ENCODE peak calls at places on chromosomes 12 and 14, in seven cellular contexts. One of them, this sample, is unnamed.

GRCh38 chr14:33229269-33229924 is 290.7 kb downstream of the NPAS3 start:
- DNase-seq in gastrocnemius medialis: no peak
- DNase-seq in brain microvascular endothelial cell: no peak
- DNase-seq in left ventricle myocardium inferior: no peak
- DNase-seq in CD4-positive, CD25-positive, alpha-beta regulatory T cell: no peak
- DNase-seq in suprapubic skin: no peak
- DNase-seq in heart right ventricle: no peak
- DNase-seq in this sample: peak

GRCh38 chr12:124668602-124669001 is 101.2 kb upstream of the NCOR2 start:
- DNase-seq in brain microvascular endothelial cell: no peak
- DNase-seq in left ventricle myocardium inferior: no peak
- DNase-seq in gastrocnemius medialis: no peak
- DNase-seq in heart right ventricle: no peak
- DNase-seq in CD4-positive, CD25-positive, alpha-beta regulatory T cell: no peak
- DNase-seq in suprapubic skin: no peak
- DNase-seq in this sample: no peak

GRCh38 chr12:83183132-83183531 is 496.4 kb downstream of the TMTC2 start:
- DNase-seq in heart right ventricle: no peak
- DNase-seq in gastrocnemius medialis: no peak
- DNase-seq in brain microvascular endothelial cell: no peak
- DNase-seq in CD4-positive, CD25-positive, alpha-beta regulatory T cell: no peak
- DNase-seq in suprapubic skin: no peak
- DNase-seq in left ventricle myocardium inferior: no peak
- DNase-seq in this sample: peak

GRCh38 chr14:105059035-105059916 is 6.0 kb downstream of the GPR132 start:
- DNase-seq in left ventricle myocardium inferior: peak
- DNase-seq in gastrocnemius medialis: no peak
- DNase-seq in brain microvascular endothelial cell: no peak
- DNase-seq in CD4-positive, CD25-positive, alpha-beta regulatory T cell: peak
- DNase-seq in suprapubic skin: peak
- DNase-seq in heart right ventricle: no peak
- DNase-seq in this sample: no peak

GRCh38 chr12:132638541-132639408 is 20.2 kb downstream of the P2RX2 start:
- DNase-seq in CD4-positive, CD25-positive, alpha-beta regulatory T cell: no peak
- DNase-seq in left ventricle myocardium inferior: no peak
- DNase-seq in suprapubic skin: no peak
- DNase-seq in heart right ventricle: no peak
- DNase-seq in brain microvascular endothelial cell: peak
- DNase-seq in gastrocnemius medialis: peak
- DNase-seq in this sample: peak

GRCh38 chr14:105476937-105477658 is 2.5 kb downstream of the CRIP2 start:
- DNase-seq in left ventricle myocardium inferior: peak
- DNase-seq in CD4-positive, CD25-positive, alpha-beta regulatory T cell: no peak
- DNase-seq in gastrocnemius medialis: no peak
- DNase-seq in heart right ventricle: peak
- DNase-seq in suprapubic skin: peak
- DNase-seq in brain microvascular endothelial cell: no peak
- DNase-seq in this sample: no peak

GRCh38 chr12:114479831-114480230 is 73.9 kb upstream of the TBX5 start:
- DNase-seq in suprapubic skin: no peak
- DNase-seq in heart right ventricle: no peak
- DNase-seq in brain microvascular endothelial cell: no peak
- DNase-seq in gastrocnemius medialis: no peak
- DNase-seq in CD4-positive, CD25-positive, alpha-beta regulatory T cell: no peak
- DNase-seq in left ventricle myocardium inferior: no peak
- DNase-seq in this sample: no peak

GRCh38 chr14:23646648-23647549 is 10.7 kb downstream of the DHRS2 start:
- DNase-seq in gastrocnemius medialis: no peak
- DNase-seq in suprapubic skin: no peak
- DNase-seq in CD4-positive, CD25-positive, alpha-beta regulatory T cell: no peak
- DNase-seq in heart right ventricle: no peak
- DNase-seq in brain microvascular endothelial cell: no peak
- DNase-seq in left ventricle myocardium inferior: no peak
- DNase-seq in this sample: no peak

GRCh38 chr12:1738480-1738879 is 47.6 kb downstream of the ADIPOR2 start:
- DNase-seq in heart right ventricle: no peak
- DNase-seq in left ventricle myocardium inferior: no peak
- DNase-seq in gastrocnemius medialis: no peak
- DNase-seq in CD4-positive, CD25-positive, alpha-beta regulatory T cell: no peak
- DNase-seq in suprapubic skin: no peak
- DNase-seq in brain microvascular endothelial cell: no peak
- DNase-seq in this sample: no peak

GRCh38 chr12:131223791-131224567 is 270.3 kb downstream of the ADGRD1 start:
- DNase-seq in brain microvascular endothelial cell: no peak
- DNase-seq in left ventricle myocardium inferior: no peak
- DNase-seq in suprapubic skin: peak
- DNase-seq in gastrocnemius medialis: no peak
- DNase-seq in CD4-positive, CD25-positive, alpha-beta regulatory T cell: no peak
- DNase-seq in heart right ventricle: no peak
- DNase-seq in this sample: no peak

GRCh38 chr12:48924617-48925217 is 575 bp downstream of the FKBP11 start:
- DNase-seq in heart right ventricle: peak
- DNase-seq in CD4-positive, CD25-positive, alpha-beta regulatory T cell: peak
- DNase-seq in left ventricle myocardium inferior: peak
- DNase-seq in brain microvascular endothelial cell: peak
- DNase-seq in suprapubic skin: peak
- DNase-seq in gastrocnemius medialis: peak
- DNase-seq in this sample: peak

GRCh38 chr14:91380610-91381371 is 36.8 kb downstream of the CCDC88C start:
- DNase-seq in heart right ventricle: no peak
- DNase-seq in CD4-positive, CD25-positive, alpha-beta regulatory T cell: no peak
- DNase-seq in left ventricle myocardium inferior: peak
- DNase-seq in suprapubic skin: no peak
- DNase-seq in brain microvascular endothelial cell: peak
- DNase-seq in gastrocnemius medialis: no peak
- DNase-seq in this sample: peak

GRCh38 chr14:64569108-64570045 is 19.6 kb downstream of the PPP1R36 start:
- DNase-seq in CD4-positive, CD25-positive, alpha-beta regulatory T cell: no peak
- DNase-seq in suprapubic skin: peak
- DNase-seq in brain microvascular endothelial cell: peak
- DNase-seq in heart right ventricle: peak
- DNase-seq in gastrocnemius medialis: peak
- DNase-seq in left ventricle myocardium inferior: peak
- DNase-seq in this sample: no peak
- H3K27ac ChIP-seq in CD4-positive, CD25-positive, alpha-beta regulatory T cell: no peak
- H3K27ac ChIP-seq in suprapubic skin: peak
- H3K27ac ChIP-seq in brain microvascular endothelial cell: no peak
- H3K27ac ChIP-seq in heart right ventricle: peak
- H3K27ac ChIP-seq in gastrocnemius medialis: peak
- H3K27ac ChIP-seq in left ventricle myocardium inferior: peak
- H3K27ac ChIP-seq in this sample: no peak

GRCh38 chr12:14256139-14256538 is 109.3 kb upstream of the ATF7IP start:
- DNase-seq in gastrocnemius medialis: no peak
- DNase-seq in left ventricle myocardium inferior: no peak
- DNase-seq in heart right ventricle: no peak
- DNase-seq in CD4-positive, CD25-positive, alpha-beta regulatory T cell: peak
- DNase-seq in brain microvascular endothelial cell: peak
- DNase-seq in suprapubic skin: no peak
- DNase-seq in this sample: peak
- H3K27ac ChIP-seq in gastrocnemius medialis: peak
- H3K27ac ChIP-seq in left ventricle myocardium inferior: peak
- H3K27ac ChIP-seq in heart right ventricle: peak
- H3K27ac ChIP-seq in CD4-positive, CD25-positive, alpha-beta regulatory T cell: peak
- H3K27ac ChIP-seq in brain microvascular endothelial cell: peak
- H3K27ac ChIP-seq in suprapubic skin: peak
- H3K27ac ChIP-seq in this sample: peak

GRCh38 chr12:121516437-121517011 is 64.3 kb downstream of the KDM2B start:
- DNase-seq in suprapubic skin: no peak
- DNase-seq in CD4-positive, CD25-positive, alpha-beta regulatory T cell: no peak
- DNase-seq in heart right ventricle: no peak
- DNase-seq in brain microvascular endothelial cell: no peak
- DNase-seq in gastrocnemius medialis: no peak
- DNase-seq in left ventricle myocardium inferior: no peak
- DNase-seq in this sample: no peak

GRCh38 chr12:121518656-121519055 is 62.2 kb downstream of the KDM2B start:
- DNase-seq in suprapubic skin: no peak
- DNase-seq in left ventricle myocardium inferior: no peak
- DNase-seq in brain microvascular endothelial cell: no peak
- DNase-seq in CD4-positive, CD25-positive, alpha-beta regulatory T cell: no peak
- DNase-seq in gastrocnemius medialis: no peak
- DNase-seq in heart right ventricle: no peak
- DNase-seq in this sample: no peak

GRCh38 chr12:121520119-121520518 is 60.7 kb downstream of the KDM2B start:
- DNase-seq in CD4-positive, CD25-positive, alpha-beta regulatory T cell: no peak
- DNase-seq in left ventricle myocardium inferior: no peak
- DNase-seq in suprapubic skin: no peak
- DNase-seq in gastrocnemius medialis: no peak
- DNase-seq in heart right ventricle: no peak
- DNase-seq in brain microvascular endothelial cell: no peak
- DNase-seq in this sample: no peak

GRCh38 chr12:121520586-121521086 is 60.2 kb downstream of the KDM2B start:
- DNase-seq in brain microvascular endothelial cell: no peak
- DNase-seq in left ventricle myocardium inferior: no peak
- DNase-seq in gastrocnemius medialis: no peak
- DNase-seq in CD4-positive, CD25-positive, alpha-beta regulatory T cell: no peak
- DNase-seq in heart right ventricle: no peak
- DNase-seq in suprapubic skin: no peak
- DNase-seq in this sample: no peak

DNA sequence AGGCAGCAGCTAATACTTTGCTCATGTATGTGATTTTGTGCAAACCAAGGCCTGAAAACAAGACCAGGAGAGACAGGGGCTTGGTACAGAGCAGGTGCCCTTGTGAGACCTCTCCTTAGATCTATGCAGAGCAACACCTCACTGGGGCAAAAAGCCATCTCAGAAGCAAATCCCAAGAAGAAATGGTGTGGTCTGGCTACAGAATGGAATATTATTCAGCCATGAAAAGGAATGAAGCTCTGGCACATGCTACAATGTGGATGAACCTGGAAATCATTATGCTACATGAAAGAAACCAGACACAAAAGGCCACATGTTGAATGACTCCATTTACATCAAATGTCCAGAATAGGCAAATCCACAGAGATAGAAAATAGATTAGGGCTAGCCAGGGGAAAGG is 61.6 kb downstream of the KDM2B start:
- DNase-seq in gastrocnemius medialis: no peak
- DNase-seq in brain microvascular endothelial cell: no peak
- DNase-seq in heart right ventricle: no peak
- DNase-seq in left ventricle myocardium inferior: no peak
- DNase-seq in suprapubic skin: no peak
- DNase-seq in CD4-positive, CD25-positive, alpha-beta regulatory T cell: no peak
- DNase-seq in this sample: no peak
- H3K27ac ChIP-seq in gastrocnemius medialis: no peak
- H3K27ac ChIP-seq in brain microvascular endothelial cell: no peak
- H3K27ac ChIP-seq in heart right ventricle: no peak
- H3K27ac ChIP-seq in left ventricle myocardium inferior: no peak
- H3K27ac ChIP-seq in suprapubic skin: no peak
- H3K27ac ChIP-seq in CD4-positive, CD25-positive, alpha-beta regulatory T cell: no peak
- H3K27ac ChIP-seq in this sample: no peak

GRCh38 chr14:89773644-89774316 is 180.8 kb downstream of the EFCAB11 start:
- DNase-seq in heart right ventricle: peak
- DNase-seq in gastrocnemius medialis: peak
- DNase-seq in CD4-positive, CD25-positive, alpha-beta regulatory T cell: peak
- DNase-seq in left ventricle myocardium inferior: peak
- DNase-seq in brain microvascular endothelial cell: peak
- DNase-seq in suprapubic skin: no peak
- DNase-seq in this sample: no peak

GRCh38 chr14:89773151-89773550 is 181.4 kb downstream of the EFCAB11 start:
- DNase-seq in CD4-positive, CD25-positive, alpha-beta regulatory T cell: no peak
- DNase-seq in suprapubic skin: no peak
- DNase-seq in heart right ventricle: no peak
- DNase-seq in brain microvascular endothelial cell: no peak
- DNase-seq in gastrocnemius medialis: no peak
- DNase-seq in left ventricle myocardium inferior: no peak
- DNase-seq in this sample: no peak

GRCh38 chr14:89767861-89768268 is 186.7 kb downstream of the EFCAB11 start:
- DNase-seq in suprapubic skin: no peak
- DNase-seq in brain microvascular endothelial cell: peak
- DNase-seq in heart right ventricle: no peak
- DNase-seq in CD4-positive, CD25-positive, alpha-beta regulatory T cell: peak
- DNase-seq in left ventricle myocardium inferior: no peak
- DNase-seq in gastrocnemius medialis: no peak
- DNase-seq in this sample: peak

GRCh38 chr14:89775161-89775560 is 179.4 kb downstream of the EFCAB11 start:
- DNase-seq in gastrocnemius medialis: no peak
- DNase-seq in brain microvascular endothelial cell: no peak
- DNase-seq in suprapubic skin: no peak
- DNase-seq in CD4-positive, CD25-positive, alpha-beta regulatory T cell: no peak
- DNase-seq in left ventricle myocardium inferior: no peak
- DNase-seq in heart right ventricle: no peak
- DNase-seq in this sample: peak

DNA sequence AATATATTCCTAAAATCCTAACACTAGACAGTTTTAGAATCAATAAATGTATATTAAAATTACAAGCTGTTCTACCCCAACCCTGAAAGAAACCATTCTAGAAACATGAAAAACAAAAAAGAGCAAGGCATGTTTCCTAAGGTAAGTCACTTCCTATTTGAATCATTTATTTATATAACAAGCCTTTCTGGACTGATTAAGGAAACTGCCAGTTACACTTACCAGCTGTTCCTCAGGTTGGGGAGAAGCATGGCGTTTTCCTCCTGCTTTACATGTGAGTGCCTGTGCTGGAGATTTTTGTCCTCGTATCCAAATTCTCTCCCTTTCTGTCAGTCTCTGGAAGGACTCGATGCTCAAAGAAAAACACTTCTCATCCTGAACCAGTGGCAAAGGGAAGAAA is 183.3 kb downstream of the EFCAB11 start:
- DNase-seq in CD4-positive, CD25-positive, alpha-beta regulatory T cell: no peak
- DNase-seq in suprapubic skin: no peak
- DNase-seq in left ventricle myocardium inferior: no peak
- DNase-seq in heart right ventricle: no peak
- DNase-seq in gastrocnemius medialis: no peak
- DNase-seq in brain microvascular endothelial cell: peak
- DNase-seq in this sample: no peak
- H3K27ac ChIP-seq in CD4-positive, CD25-positive, alpha-beta regulatory T cell: no peak
- H3K27ac ChIP-seq in suprapubic skin: no peak
- H3K27ac ChIP-seq in left ventricle myocardium inferior: no peak
- H3K27ac ChIP-seq in heart right ventricle: no peak
- H3K27ac ChIP-seq in gastrocnemius medialis: no peak
- H3K27ac ChIP-seq in brain microvascular endothelial cell: no peak
- H3K27ac ChIP-seq in this sample: no peak

GRCh38 chr12:99111600-99111999 is 466.5 kb downstream of the APAF1 start:
- DNase-seq in CD4-positive, CD25-positive, alpha-beta regulatory T cell: no peak
- DNase-seq in heart right ventricle: no peak
- DNase-seq in left ventricle myocardium inferior: no peak
- DNase-seq in gastrocnemius medialis: no peak
- DNase-seq in brain microvascular endothelial cell: no peak
- DNase-seq in suprapubic skin: no peak
- DNase-seq in this sample: peak

GRCh38 chr12:99108924-99109323 is 463.8 kb downstream of the APAF1 start:
- DNase-seq in gastrocnemius medialis: no peak
- DNase-seq in left ventricle myocardium inferior: no peak
- DNase-seq in brain microvascular endothelial cell: no peak
- DNase-seq in heart right ventricle: no peak
- DNase-seq in suprapubic skin: no peak
- DNase-seq in CD4-positive, CD25-positive, alpha-beta regulatory T cell: no peak
- DNase-seq in this sample: no peak

GRCh38 chr12:99110866-99111265 is 465.8 kb downstream of the APAF1 start:
- DNase-seq in left ventricle myocardium inferior: no peak
- DNase-seq in suprapubic skin: no peak
- DNase-seq in brain microvascular endothelial cell: no peak
- DNase-seq in gastrocnemius medialis: no peak
- DNase-seq in heart right ventricle: no peak
- DNase-seq in CD4-positive, CD25-positive, alpha-beta regulatory T cell: no peak
- DNase-seq in this sample: no peak

GRCh38 chr12:99110212-99110611 is 465.1 kb downstream of the APAF1 start:
- DNase-seq in CD4-positive, CD25-positive, alpha-beta regulatory T cell: no peak
- DNase-seq in gastrocnemius medialis: no peak
- DNase-seq in suprapubic skin: no peak
- DNase-seq in brain microvascular endothelial cell: no peak
- DNase-seq in heart right ventricle: no peak
- DNase-seq in left ventricle myocardium inferior: no peak
- DNase-seq in this sample: no peak
- H3K27ac ChIP-seq in CD4-positive, CD25-positive, alpha-beta regulatory T cell: no peak
- H3K27ac ChIP-seq in gastrocnemius medialis: no peak
- H3K27ac ChIP-seq in suprapubic skin: no peak
- H3K27ac ChIP-seq in brain microvascular endothelial cell: no peak
- H3K27ac ChIP-seq in heart right ventricle: no peak
- H3K27ac ChIP-seq in left ventricle myocardium inferior: no peak
- H3K27ac ChIP-seq in this sample: no peak